ENCODE peak calls at places on chromosome 3, in four cellular contexts. Y is uterus; U is CD8-positive, alpha-beta T cell; I is hepatocyte. Z is an unnamed sample.

GRCh38 chr3:149453140-149453805 is 21.2 kb upstream of the TM4SF4 start:
- DNase-seq in Y (no peak), U (no peak), I (no peak), Z (no peak)

GRCh38 chr3:16509721-16510619 is 3.5 kb downstream of the RFTN1 start:
- DNase-seq in Y (no peak), U (no peak), I (no peak), Z (no peak)

GRCh38 chr3:178203650-178204049 is 332.6 kb upstream of the KCNMB2 start:
- DNase-seq in Y (no peak), U (no peak), I (no peak), Z (no peak)

GRCh38 chr3:35944915-35945710 is 305.8 kb downstream of the ARPP21 start:
- DNase-seq in Y (no peak), U (no peak), I (peak), Z (no peak)

GRCh38 chr3:141828487-141829284 is 47.8 kb upstream of the ATP1B3 start:
- DNase-seq in Y (no peak), U (no peak), I (peak), Z (peak)

GRCh38 chr3:54891540-54891897 is 36.3 kb downstream of the LRTM1 start:
- DNase-seq in Y (peak), U (no peak), I (peak), Z (peak)

GRCh38 chr3:134446800-134447199 is 39.0 kb downstream of the ANAPC13 start:
- DNase-seq in Y (no peak), U (no peak), I (no peak), Z (no peak)

GRCh38 chr3:172550347-172550943 is 27.2 kb upstream of the TNFSF10 start:
- DNase-seq in Y (peak), U (peak), I (peak), Z (no peak)

GRCh38 chr3:55169608-55170010 is 241.8 kb upstream of the LRTM1 start:
- DNase-seq in Y (peak), U (no peak), I (no peak), Z (no peak)

GRCh38 chr3:61172684-61173083 is 78.6 kb downstream of the FHIT start:
- DNase-seq in Y (no peak), U (no peak), I (no peak), Z (no peak)

GRCh38 chr3:164879201-164879600 is 199.1 kb downstream of the SI start:
- DNase-seq in Y (no peak), U (no peak), I (peak), Z (no peak)

GRCh38 chr3:171528102-171528501 is 67.9 kb upstream of the TNIK start:
- DNase-seq in Y (no peak), U (no peak), I (no peak), Z (no peak)

GRCh38 chr3:101065962-101066361 is 72.7 kb upstream of the ABI3BP start:
- DNase-seq in Y (no peak), U (no peak), I (peak), Z (no peak)

GRCh38 chr3:33664195-33664594 is 53.9 kb downstream of the CLASP2 start:
- DNase-seq in Y (no peak), U (no peak), I (no peak), Z (no peak)

GRCh38 chr3:149339931-149340309 is 6.5 kb upstream of the TM4SF18 start:
- DNase-seq in Y (peak), U (no peak), I (peak), Z (peak)

GRCh38 chr3:102238362-102238761 is 196.5 kb upstream of the ZPLD1 start:
- DNase-seq in Y (no peak), U (no peak), I (peak), Z (no peak)

GRCh38 chr3:124131158-124132115 is 139.5 kb upstream of the ROPN1 start:
- DNase-seq in Y (no peak), U (no peak), I (peak), Z (no peak)

GRCh38 chr3:32249184-32249782 is 10.8 kb downstream of the CMTM8 start:
- DNase-seq in Y (no peak), U (no peak), I (no peak), Z (no peak)

GRCh38 chr3:25817638-25818037 is 27.7 kb downstream of the OXSM start:
- DNase-seq in Y (no peak), U (no peak), I (no peak), Z (no peak)

GRCh38 chr3:27728195-27729087 is 6.3 kb upstream of the EOMES start:
- DNase-seq in Y (no peak), U (no peak), I (no peak), Z (no peak)

GRCh38 chr3:184129012-184129411 is 6.1 kb upstream of the EIF2B5 start:
- DNase-seq in Y (no peak), U (no peak), I (peak), Z (no peak)

GRCh38 chr3:159322322-159322939 is 520.6 kb downstream of the MFSD1 start:
- DNase-seq in Y (no peak), U (no peak), I (peak), Z (no peak)

GRCh38 chr3:124862006-124862405 is 25.2 kb downstream of the ITGB5 start:
- DNase-seq in Y (no peak), U (no peak), I (no peak), Z (no peak)

GRCh38 chr3:134430174-134430573 is 55.6 kb downstream of the ANAPC13 start:
- DNase-seq in Y (no peak), U (no peak), I (no peak), Z (no peak)

GRCh38 chr3:186826978-186827857 is 15.3 kb upstream of the ADIPOQ start:
- DNase-seq in Y (peak), U (peak), I (peak), Z (peak)

GRCh38 chr3:28077566-28077965 is 163.9 kb upstream of the CMC1 start:
- DNase-seq in Y (no peak), U (no peak), I (no peak), Z (no peak)

GRCh38 chr3:123788706-123789105 is 95.4 kb downstream of the MYLK start:
- DNase-seq in Y (no peak), U (no peak), I (no peak), Z (no peak)

GRCh38 chr3:45462522-45463262 is 74.3 kb downstream of the LARS2 start:
- DNase-seq in Y (no peak), U (no peak), I (no peak), Z (no peak)

GRCh38 chr3:35739964-35740527 is 100.7 kb downstream of the ARPP21 start:
- DNase-seq in Y (no peak), U (no peak), I (no peak), Z (no peak)

GRCh38 chr3:48985977-48986376 is 4.1 kb upstream of the P4HTM start:
- DNase-seq in Y (no peak), U (no peak), I (no peak), Z (no peak)

GRCh38 chr3:69329897-69330296 is 56.0 kb downstream of the FRMD4B start:
- DNase-seq in Y (no peak), U (no peak), I (no peak), Z (no peak)

GRCh38 chr3:187027531-187027936 is 97.2 kb downstream of the ST6GAL1 start:
- DNase-seq in Y (no peak), U (peak), I (no peak), Z (no peak)

GRCh38 chr3:140135461-140135860 is 200.5 kb downstream of the CLSTN2 start:
- DNase-seq in Y (no peak), U (no peak), I (no peak), Z (no peak)

GRCh38 chr3:193489949-193490348 is 64.7 kb downstream of the ATP13A4 start:
- DNase-seq in Y (no peak), U (no peak), I (no peak), Z (no peak)

GRCh38 chr3:194755689-194756459 is 70.2 kb downstream of the FAM43A start:
- DNase-seq in Y (no peak), U (no peak), I (no peak), Z (no peak)

GRCh38 chr3:69740103-69741021 is 1.1 kb downstream of the MITF start:
- DNase-seq in Y (peak), U (no peak), I (peak), Z (no peak)

GRCh38 chr3:143888846-143889245 is 40.6 kb upstream of the SLC9A9 start:
- DNase-seq in Y (no peak), U (no peak), I (no peak), Z (no peak)

GRCh38 chr3:127697531-127698240 is 24.9 kb downstream of the ABTB1 start:
- DNase-seq in Y (peak), U (no peak), I (peak), Z (peak)

GRCh38 chr3:127691974-127692373 is 19.2 kb downstream of the ABTB1 start:
- DNase-seq in Y (no peak), U (no peak), I (no peak), Z (no peak)

GRCh38 chr3:127692501-127693335 is 20.0 kb downstream of the ABTB1 start:
- DNase-seq in Y (no peak), U (no peak), I (no peak), Z (no peak)

GRCh38 chr3:127693336-127693843 is 20.6 kb downstream of the ABTB1 start:
- DNase-seq in Y (no peak), U (no peak), I (no peak), Z (no peak)

DNA sequence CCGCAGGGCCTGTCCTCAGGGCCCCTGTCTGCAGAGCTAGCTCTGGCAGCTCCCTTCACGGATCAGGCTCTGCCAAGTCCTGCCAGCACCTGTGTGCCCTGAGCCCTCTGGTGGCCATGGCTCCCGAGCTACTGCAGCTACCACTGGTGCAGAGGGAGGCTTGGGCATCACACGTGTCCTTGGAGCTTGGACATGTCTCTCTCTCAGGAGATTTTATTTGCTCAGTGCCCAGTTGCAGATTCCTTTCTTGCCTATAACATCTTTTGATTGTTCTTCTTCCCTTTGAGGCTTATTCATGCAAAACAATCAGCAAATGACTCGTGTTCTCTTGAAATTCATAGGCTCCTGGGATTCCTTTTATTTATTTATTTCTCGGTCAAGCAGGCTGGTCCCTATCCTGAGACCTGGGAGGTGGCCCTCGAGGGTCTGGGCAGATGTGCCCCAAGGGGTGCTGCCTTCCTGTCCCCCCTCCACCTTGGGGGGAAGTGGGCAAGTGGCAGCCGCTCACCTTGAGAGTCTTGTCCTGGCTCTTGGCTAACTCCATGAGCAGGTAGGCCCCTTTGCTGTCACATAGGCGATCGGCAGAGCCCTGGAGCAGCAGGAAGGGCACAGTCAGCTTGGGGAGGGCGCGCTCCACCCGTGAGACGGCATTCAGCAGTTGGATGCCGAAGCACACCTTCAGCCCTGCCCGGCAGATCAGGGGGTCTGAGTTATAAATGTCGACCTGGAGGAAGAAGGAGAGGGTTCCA is 21.9 kb downstream of the ABTB1 start:
- DNase-seq in Y (no peak), U (no peak), I (no peak), Z (no peak)
- TF ChIP-seq CTCF in Y (no peak), U (no peak), I (peak), Z (no peak)

DNA sequence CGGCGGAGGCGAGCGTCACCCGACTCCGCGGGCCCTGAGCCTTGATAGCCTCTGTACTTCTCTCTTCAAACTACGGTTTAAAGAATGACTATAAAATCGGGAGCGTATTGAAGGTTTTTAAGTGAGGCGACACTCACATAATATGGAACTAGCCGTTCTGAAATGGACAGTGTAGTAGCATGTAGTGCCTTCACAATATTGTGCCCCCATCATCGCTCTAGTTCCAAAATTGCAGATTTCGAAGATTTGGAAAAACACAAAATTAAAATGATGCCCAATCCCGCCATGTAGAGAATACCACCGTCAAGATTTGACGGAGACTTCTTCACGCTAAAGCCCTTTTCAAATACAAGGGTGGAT is 330 bp upstream of the TAMM41 start:
- DNase-seq in Y (no peak), U (no peak), I (no peak), Z (no peak)
- TF ChIP-seq CTCF in Y (no peak), U (no peak), I (no peak), Z (no peak)

GRCh38 chr3:71858493-71859127 is 73.7 kb upstream of the PROK2 start:
- DNase-seq in Y (no peak), U (no peak), I (no peak), Z (no peak)

GRCh38 chr3:71862374-71863145 is 77.6 kb upstream of the PROK2 start:
- DNase-seq in Y (no peak), U (no peak), I (no peak), Z (no peak)

GRCh38 chr3:71859128-71859519 is 74.2 kb upstream of the PROK2 start:
- DNase-seq in Y (no peak), U (no peak), I (peak), Z (no peak)

GRCh38 chr3:71865727-71866126 is 80.8 kb upstream of the PROK2 start:
- DNase-seq in Y (no peak), U (no peak), I (no peak), Z (no peak)

GRCh38 chr3:71863563-71864190 is 78.7 kb upstream of the PROK2 start:
- DNase-seq in Y (no peak), U (no peak), I (no peak), Z (peak)
- TF ChIP-seq CTCF in Y (no peak), U (no peak), I (no peak), Z (no peak)

DNA sequence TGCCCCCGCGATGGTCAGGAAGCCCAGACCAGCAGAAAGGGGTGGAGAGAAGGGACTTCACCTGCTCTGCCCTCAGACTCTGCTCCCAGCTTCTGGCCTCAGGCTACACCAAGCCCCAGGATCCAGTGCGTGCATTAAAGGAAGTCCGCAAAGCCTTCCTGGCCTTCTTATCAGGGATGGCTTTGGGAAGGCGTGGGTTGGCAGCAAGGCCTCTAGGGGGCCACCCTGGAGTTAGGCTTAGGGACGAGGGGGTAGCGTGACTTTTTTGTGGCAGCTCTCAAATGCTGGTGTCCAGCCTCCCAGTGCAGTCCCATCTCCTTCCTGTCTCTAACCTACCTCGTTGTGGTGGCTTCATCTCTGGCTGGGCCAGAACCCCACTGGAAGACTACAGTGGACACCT is 18.9 kb upstream of the RPL29 start:
- DNase-seq in Y (no peak), U (no peak), I (peak), Z (no peak)
- TF ChIP-seq CTCF in Y (no peak), U (no peak), I (peak), Z (no peak)

GRCh38 chr3:57594576-57594975 is 2.6 kb downstream of the ARF4 start:
- DNase-seq in Y (no peak), U (no peak), I (no peak), Z (no peak)

GRCh38 chr3:57596495-57597239 is 477 bp downstream of the ARF4 start:
- DNase-seq in Y (peak), U (peak), I (peak), Z (peak)

GRCh38 chr3:57600195-57600594 is 3.1 kb upstream of the ARF4 start:
- DNase-seq in Y (no peak), U (no peak), I (no peak), Z (no peak)

GRCh38 chr3:57597973-57598351 is 818 bp upstream of the ARF4 start:
- DNase-seq in Y (no peak), U (peak), I (peak), Z (no peak)

DNA sequence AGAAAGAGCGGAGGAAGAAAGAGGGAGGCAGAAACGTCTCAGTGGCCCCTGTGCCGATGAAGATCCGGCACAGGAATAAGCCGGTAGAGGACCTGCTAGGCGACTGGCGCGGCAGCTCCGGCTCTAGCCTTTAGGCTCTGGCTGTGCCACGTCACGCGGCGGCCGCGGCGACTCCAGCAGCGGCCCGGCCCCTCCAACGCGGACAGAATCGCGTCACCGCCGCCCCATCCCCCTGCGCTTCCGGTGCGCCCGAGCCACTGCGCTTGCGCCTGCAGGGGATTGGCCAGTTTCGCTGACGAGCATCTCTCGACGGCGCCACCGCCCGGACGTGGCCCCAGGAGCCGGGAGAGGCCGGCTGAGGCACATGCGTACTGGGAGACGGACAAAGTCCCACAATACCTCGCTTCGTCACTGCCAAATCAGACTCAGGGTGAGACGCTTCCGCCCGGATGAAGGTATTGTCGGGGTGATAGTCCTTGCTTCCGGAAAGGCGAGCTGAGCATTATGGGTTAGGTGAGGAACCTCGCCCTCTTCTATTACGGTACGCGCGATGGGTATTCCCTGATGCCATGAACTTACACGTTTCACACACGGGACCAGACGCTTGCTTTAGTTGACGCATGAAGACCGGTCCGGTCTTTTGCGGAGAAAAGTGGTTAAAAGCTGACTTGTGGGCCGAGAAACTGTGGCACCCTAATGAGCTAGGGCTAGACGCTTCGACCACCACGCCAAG is at the start of gene ARF4:
- DNase-seq in Y (peak), U (peak), I (peak), Z (peak)
- TF ChIP-seq CTCF in Y (no peak), U (no peak), I (peak), Z (no peak)

GRCh38 chr3:131193671-131194291 is 167.1 kb downstream of the NEK11 start:
- DNase-seq in Y (no peak), U (no peak), I (no peak), Z (no peak)
- TF ChIP-seq CTCF in Y (no peak), U (no peak), I (peak), Z (no peak)